ENCODE peak calls at places on chromosomes 1 and 21, in eight cellular contexts. One of them, this sample, is unnamed.

GRCh38 chr1:247914941-247915662 is 5.0 kb upstream of the OR2T8 start:
- DNase-seq in right lobe of liver: no peak
- DNase-seq in HFFc6: no peak
- DNase-seq in OCI-LY7: no peak
- DNase-seq in lung: no peak
- DNase-seq in cardiac muscle cell: no peak
- DNase-seq in fibroblast of mammary gland: no peak
- DNase-seq in AG09319: no peak
- DNase-seq in this sample: no peak

GRCh38 chr1:183244466-183244865 is 58.4 kb downstream of the LAMC2 start:
- DNase-seq in right lobe of liver: no peak
- DNase-seq in HFFc6: no peak
- DNase-seq in OCI-LY7: no peak
- DNase-seq in lung: peak
- DNase-seq in cardiac muscle cell: peak
- DNase-seq in fibroblast of mammary gland: peak
- DNase-seq in AG09319: peak
- DNase-seq in this sample: no peak

GRCh38 chr1:28577738-28578536 is 14.1 kb upstream of the RAB42 start:
- DNase-seq in right lobe of liver: no peak
- DNase-seq in HFFc6: no peak
- DNase-seq in OCI-LY7: peak
- DNase-seq in lung: no peak
- DNase-seq in cardiac muscle cell: no peak
- DNase-seq in fibroblast of mammary gland: peak
- DNase-seq in AG09319: no peak
- DNase-seq in this sample: no peak

GRCh38 chr1:183604048-183604808 is 14.0 kb upstream of the NCF2 start:
- DNase-seq in right lobe of liver: peak
- DNase-seq in HFFc6: peak
- DNase-seq in OCI-LY7: no peak
- DNase-seq in lung: no peak
- DNase-seq in cardiac muscle cell: peak
- DNase-seq in fibroblast of mammary gland: peak
- DNase-seq in AG09319: peak
- DNase-seq in this sample: no peak

GRCh38 chr1:38613996-38614395 is 245.6 kb downstream of the RRAGC start:
- DNase-seq in right lobe of liver: no peak
- DNase-seq in HFFc6: no peak
- DNase-seq in OCI-LY7: no peak
- DNase-seq in lung: no peak
- DNase-seq in cardiac muscle cell: peak
- DNase-seq in fibroblast of mammary gland: no peak
- DNase-seq in AG09319: no peak
- DNase-seq in this sample: no peak

GRCh38 chr21:36402339-36402738 is 17.1 kb downstream of the CHAF1B start:
- DNase-seq in right lobe of liver: no peak
- DNase-seq in HFFc6: no peak
- DNase-seq in OCI-LY7: no peak
- DNase-seq in lung: no peak
- DNase-seq in cardiac muscle cell: no peak
- DNase-seq in fibroblast of mammary gland: no peak
- DNase-seq in AG09319: no peak
- DNase-seq in this sample: no peak

GRCh38 chr1:58251415-58252073 is 295.0 kb downstream of the OMA1 start:
- DNase-seq in right lobe of liver: no peak
- DNase-seq in HFFc6: peak
- DNase-seq in OCI-LY7: peak
- DNase-seq in lung: no peak
- DNase-seq in cardiac muscle cell: peak
- DNase-seq in fibroblast of mammary gland: peak
- DNase-seq in AG09319: no peak
- DNase-seq in this sample: peak

GRCh38 chr1:114023377-114023776 is 44.1 kb downstream of the OLFML3 start:
- DNase-seq in right lobe of liver: no peak
- DNase-seq in HFFc6: no peak
- DNase-seq in OCI-LY7: peak
- DNase-seq in lung: no peak
- DNase-seq in cardiac muscle cell: no peak
- DNase-seq in fibroblast of mammary gland: no peak
- DNase-seq in AG09319: no peak
- DNase-seq in this sample: no peak

GRCh38 chr1:29258189-29258973 is 22.1 kb downstream of the PTPRU start:
- DNase-seq in right lobe of liver: peak
- DNase-seq in HFFc6: no peak
- DNase-seq in OCI-LY7: no peak
- DNase-seq in lung: no peak
- DNase-seq in cardiac muscle cell: no peak
- DNase-seq in fibroblast of mammary gland: no peak
- DNase-seq in AG09319: no peak
- DNase-seq in this sample: no peak

GRCh38 chr1:184975208-184975875 is 1.0 kb upstream of the NIBAN1 start:
- DNase-seq in right lobe of liver: no peak
- DNase-seq in HFFc6: no peak
- DNase-seq in OCI-LY7: no peak
- DNase-seq in lung: no peak
- DNase-seq in cardiac muscle cell: no peak
- DNase-seq in fibroblast of mammary gland: no peak
- DNase-seq in AG09319: no peak
- DNase-seq in this sample: no peak

GRCh38 chr21:42806489-42807140 is 72.7 kb downstream of the WDR4 start:
- DNase-seq in right lobe of liver: no peak
- DNase-seq in HFFc6: no peak
- DNase-seq in OCI-LY7: no peak
- DNase-seq in lung: no peak
- DNase-seq in cardiac muscle cell: no peak
- DNase-seq in fibroblast of mammary gland: no peak
- DNase-seq in AG09319: no peak
- DNase-seq in this sample: no peak

GRCh38 chr1:2982615-2983318 is 38.5 kb upstream of the ACTRT2 start:
- DNase-seq in right lobe of liver: no peak
- DNase-seq in HFFc6: no peak
- DNase-seq in OCI-LY7: no peak
- DNase-seq in lung: no peak
- DNase-seq in cardiac muscle cell: no peak
- DNase-seq in fibroblast of mammary gland: no peak
- DNase-seq in AG09319: no peak
- DNase-seq in this sample: no peak

GRCh38 chr1:208223136-208223535 is 21.0 kb downstream of the PLXNA2 start:
- DNase-seq in right lobe of liver: no peak
- DNase-seq in HFFc6: no peak
- DNase-seq in OCI-LY7: no peak
- DNase-seq in lung: no peak
- DNase-seq in cardiac muscle cell: no peak
- DNase-seq in fibroblast of mammary gland: peak
- DNase-seq in AG09319: no peak
- DNase-seq in this sample: no peak

GRCh38 chr1:85801520-85801919 is 93.3 kb upstream of the ZNHIT6 start:
- DNase-seq in right lobe of liver: no peak
- DNase-seq in HFFc6: no peak
- DNase-seq in OCI-LY7: no peak
- DNase-seq in lung: no peak
- DNase-seq in cardiac muscle cell: peak
- DNase-seq in fibroblast of mammary gland: peak
- DNase-seq in AG09319: no peak
- DNase-seq in this sample: no peak

GRCh38 chr1:111192643-111193519 is 7.6 kb downstream of the DENND2D start:
- DNase-seq in right lobe of liver: no peak
- DNase-seq in HFFc6: no peak
- DNase-seq in OCI-LY7: no peak
- DNase-seq in lung: no peak
- DNase-seq in cardiac muscle cell: peak
- DNase-seq in fibroblast of mammary gland: no peak
- DNase-seq in AG09319: no peak
- DNase-seq in this sample: no peak

GRCh38 chr1:61348025-61348665 is 265.8 kb downstream of the NFIA start:
- DNase-seq in right lobe of liver: no peak
- DNase-seq in HFFc6: no peak
- DNase-seq in OCI-LY7: no peak
- DNase-seq in lung: no peak
- DNase-seq in cardiac muscle cell: no peak
- DNase-seq in fibroblast of mammary gland: no peak
- DNase-seq in AG09319: no peak
- DNase-seq in this sample: no peak

GRCh38 chr1:180773210-180773865 is 139.4 kb upstream of the KIAA1614 start:
- DNase-seq in right lobe of liver: no peak
- DNase-seq in HFFc6: peak
- DNase-seq in OCI-LY7: no peak
- DNase-seq in lung: no peak
- DNase-seq in cardiac muscle cell: peak
- DNase-seq in fibroblast of mammary gland: peak
- DNase-seq in AG09319: no peak
- DNase-seq in this sample: no peak

GRCh38 chr21:16473965-16474364 is 744.2 kb downstream of the USP25 start:
- DNase-seq in right lobe of liver: no peak
- DNase-seq in HFFc6: no peak
- DNase-seq in OCI-LY7: no peak
- DNase-seq in lung: no peak
- DNase-seq in cardiac muscle cell: peak
- DNase-seq in fibroblast of mammary gland: peak
- DNase-seq in AG09319: no peak
- DNase-seq in this sample: no peak

GRCh38 chr1:23555225-23555801 is 4.0 kb downstream of the ID3 start:
- DNase-seq in right lobe of liver: no peak
- DNase-seq in HFFc6: no peak
- DNase-seq in OCI-LY7: peak
- DNase-seq in lung: no peak
- DNase-seq in cardiac muscle cell: peak
- DNase-seq in fibroblast of mammary gland: peak
- DNase-seq in AG09319: no peak
- DNase-seq in this sample: no peak

GRCh38 chr1:239731079-239731744 is 344.8 kb downstream of the CHRM3 start:
- DNase-seq in right lobe of liver: no peak
- DNase-seq in HFFc6: peak
- DNase-seq in OCI-LY7: no peak
- DNase-seq in lung: no peak
- DNase-seq in cardiac muscle cell: no peak
- DNase-seq in fibroblast of mammary gland: no peak
- DNase-seq in AG09319: no peak
- DNase-seq in this sample: no peak

GRCh38 chr1:77624102-77624501 is 58.4 kb downstream of the ZZZ3 start:
- DNase-seq in right lobe of liver: no peak
- DNase-seq in HFFc6: no peak
- DNase-seq in OCI-LY7: no peak
- DNase-seq in lung: no peak
- DNase-seq in cardiac muscle cell: no peak
- DNase-seq in fibroblast of mammary gland: no peak
- DNase-seq in AG09319: no peak
- DNase-seq in this sample: no peak

GRCh38 chr1:77625250-77625649 is 57.2 kb downstream of the ZZZ3 start:
- DNase-seq in right lobe of liver: no peak
- DNase-seq in HFFc6: no peak
- DNase-seq in OCI-LY7: no peak
- DNase-seq in lung: no peak
- DNase-seq in cardiac muscle cell: no peak
- DNase-seq in fibroblast of mammary gland: no peak
- DNase-seq in AG09319: no peak
- DNase-seq in this sample: no peak

GRCh38 chr1:77620273-77620672 is 62.2 kb downstream of the ZZZ3 start:
- DNase-seq in right lobe of liver: no peak
- DNase-seq in HFFc6: no peak
- DNase-seq in OCI-LY7: no peak
- DNase-seq in lung: no peak
- DNase-seq in cardiac muscle cell: no peak
- DNase-seq in fibroblast of mammary gland: no peak
- DNase-seq in AG09319: no peak
- DNase-seq in this sample: no peak
- TF ChIP-seq CTCF in right lobe of liver: no peak
- TF ChIP-seq CTCF in HFFc6: no peak
- TF ChIP-seq CTCF in OCI-LY7: no peak
- TF ChIP-seq CTCF in lung: no peak
- TF ChIP-seq CTCF in cardiac muscle cell: no peak
- TF ChIP-seq CTCF in fibroblast of mammary gland: no peak
- TF ChIP-seq CTCF in AG09319: no peak
- TF ChIP-seq CTCF in this sample: no peak

GRCh38 chr1:42157667-42158066 is 4.5 kb downstream of the GUCA2B start:
- DNase-seq in right lobe of liver: no peak
- DNase-seq in HFFc6: no peak
- DNase-seq in OCI-LY7: no peak
- DNase-seq in lung: no peak
- DNase-seq in cardiac muscle cell: no peak
- DNase-seq in fibroblast of mammary gland: no peak
- DNase-seq in AG09319: no peak
- DNase-seq in this sample: peak
- TF ChIP-seq CTCF in right lobe of liver: no peak
- TF ChIP-seq CTCF in HFFc6: no peak
- TF ChIP-seq CTCF in OCI-LY7: peak
- TF ChIP-seq CTCF in lung: no peak
- TF ChIP-seq CTCF in cardiac muscle cell: no peak
- TF ChIP-seq CTCF in fibroblast of mammary gland: peak
- TF ChIP-seq CTCF in AG09319: no peak
- TF ChIP-seq CTCF in this sample: no peak

GRCh38 chr1:6207921-6208320 is 2.0 kb downstream of the RNF207 start:
- DNase-seq in right lobe of liver: no peak
- DNase-seq in HFFc6: no peak
- DNase-seq in OCI-LY7: no peak
- DNase-seq in lung: no peak
- DNase-seq in cardiac muscle cell: no peak
- DNase-seq in fibroblast of mammary gland: no peak
- DNase-seq in AG09319: no peak
- DNase-seq in this sample: no peak

GRCh38 chr1:6207075-6207885 is 1.4 kb downstream of the RNF207 start:
- DNase-seq in right lobe of liver: no peak
- DNase-seq in HFFc6: no peak
- DNase-seq in OCI-LY7: no peak
- DNase-seq in lung: no peak
- DNase-seq in cardiac muscle cell: no peak
- DNase-seq in fibroblast of mammary gland: no peak
- DNase-seq in AG09319: no peak
- DNase-seq in this sample: no peak

GRCh38 chr1:6209661-6210605 is 4.0 kb downstream of the RNF207 start:
- DNase-seq in right lobe of liver: no peak
- DNase-seq in HFFc6: no peak
- DNase-seq in OCI-LY7: peak
- DNase-seq in lung: no peak
- DNase-seq in cardiac muscle cell: no peak
- DNase-seq in fibroblast of mammary gland: no peak
- DNase-seq in AG09319: no peak
- DNase-seq in this sample: peak

GRCh38 chr1:6210606-6211355 is 4.9 kb downstream of the RNF207 start:
- DNase-seq in right lobe of liver: no peak
- DNase-seq in HFFc6: no peak
- DNase-seq in OCI-LY7: no peak
- DNase-seq in lung: no peak
- DNase-seq in cardiac muscle cell: no peak
- DNase-seq in fibroblast of mammary gland: no peak
- DNase-seq in AG09319: no peak
- DNase-seq in this sample: no peak

GRCh38 chr1:6208723-6209660 is 3.1 kb downstream of the RNF207 start:
- DNase-seq in right lobe of liver: no peak
- DNase-seq in HFFc6: peak
- DNase-seq in OCI-LY7: no peak
- DNase-seq in lung: no peak
- DNase-seq in cardiac muscle cell: peak
- DNase-seq in fibroblast of mammary gland: peak
- DNase-seq in AG09319: no peak
- DNase-seq in this sample: peak
- TF ChIP-seq CTCF in right lobe of liver: peak
- TF ChIP-seq CTCF in HFFc6: peak
- TF ChIP-seq CTCF in OCI-LY7: no peak
- TF ChIP-seq CTCF in lung: peak
- TF ChIP-seq CTCF in cardiac muscle cell: peak
- TF ChIP-seq CTCF in fibroblast of mammary gland: no peak
- TF ChIP-seq CTCF in AG09319: peak
- TF ChIP-seq CTCF in this sample: peak

GRCh38 chr1:112794654-112795239 is 79.6 kb upstream of the PPM1J start:
- DNase-seq in right lobe of liver: no peak
- DNase-seq in HFFc6: no peak
- DNase-seq in OCI-LY7: no peak
- DNase-seq in lung: no peak
- DNase-seq in cardiac muscle cell: no peak
- DNase-seq in fibroblast of mammary gland: no peak
- DNase-seq in AG09319: no peak
- DNase-seq in this sample: no peak
- TF ChIP-seq CTCF in right lobe of liver: no peak
- TF ChIP-seq CTCF in HFFc6: no peak
- TF ChIP-seq CTCF in OCI-LY7: no peak
- TF ChIP-seq CTCF in lung: no peak
- TF ChIP-seq CTCF in cardiac muscle cell: no peak
- TF ChIP-seq CTCF in fibroblast of mammary gland: no peak
- TF ChIP-seq CTCF in AG09319: no peak
- TF ChIP-seq CTCF in this sample: no peak